ENCODE peak calls at places on chromosomes 16 and 17, in nine cellular contexts. One of them, this sample, is unnamed.

GRCh38 chr17:67200727-67201301 is 44.2 kb downstream of the HELZ start:
- DNase-seq in lung: no peak
- DNase-seq in cardiac fibroblast: no peak
- DNase-seq in BE2C: no peak
- DNase-seq in left lung: no peak
- DNase-seq in mesothelial cell of epicardium: no peak
- DNase-seq in fibroblast of villous mesenchyme: no peak
- DNase-seq in AG10803: no peak
- DNase-seq in breast epithelium: no peak
- DNase-seq in this sample: no peak

GRCh38 chr17:72702998-72703397 is 389.5 kb downstream of the SLC39A11 start:
- DNase-seq in lung: no peak
- DNase-seq in cardiac fibroblast: no peak
- DNase-seq in BE2C: no peak
- DNase-seq in left lung: no peak
- DNase-seq in mesothelial cell of epicardium: no peak
- DNase-seq in fibroblast of villous mesenchyme: peak; percentile 73
- DNase-seq in AG10803: peak; percentile 37
- DNase-seq in breast epithelium: no peak
- DNase-seq in this sample: no peak

GRCh38 chr16:81204794-81205680 is 33.5 kb upstream of the BCO1 start:
- DNase-seq in lung: no peak
- DNase-seq in cardiac fibroblast: peak; percentile 80
- DNase-seq in BE2C: peak; percentile 28
- DNase-seq in left lung: no peak
- DNase-seq in mesothelial cell of epicardium: no peak
- DNase-seq in fibroblast of villous mesenchyme: peak; percentile 72
- DNase-seq in AG10803: peak; percentile 61
- DNase-seq in breast epithelium: no peak
- DNase-seq in this sample: no peak

GRCh38 chr17:54967621-54968258 is 714 bp downstream of the COX11 start:
- DNase-seq in lung: no peak
- DNase-seq in cardiac fibroblast: peak; percentile 26
- DNase-seq in BE2C: no peak
- DNase-seq in left lung: no peak
- DNase-seq in mesothelial cell of epicardium: no peak
- DNase-seq in fibroblast of villous mesenchyme: peak; percentile 32
- DNase-seq in AG10803: peak; percentile 26
- DNase-seq in breast epithelium: no peak
- DNase-seq in this sample: no peak

GRCh38 chr16:46974352-46974751 is 878 bp upstream of the DNAJA2 start:
- DNase-seq in lung: no peak
- DNase-seq in cardiac fibroblast: no peak
- DNase-seq in BE2C: peak; percentile 39
- DNase-seq in left lung: no peak
- DNase-seq in mesothelial cell of epicardium: no peak
- DNase-seq in fibroblast of villous mesenchyme: peak; percentile 14
- DNase-seq in AG10803: peak; percentile 11
- DNase-seq in breast epithelium: no peak
- DNase-seq in this sample: no peak

GRCh38 chr17:57940217-57940616 is 15.0 kb downstream of the CUEDC1 start:
- DNase-seq in lung: no peak
- DNase-seq in cardiac fibroblast: no peak
- DNase-seq in BE2C: no peak
- DNase-seq in left lung: no peak
- DNase-seq in mesothelial cell of epicardium: no peak
- DNase-seq in fibroblast of villous mesenchyme: no peak
- DNase-seq in AG10803: no peak
- DNase-seq in breast epithelium: no peak
- DNase-seq in this sample: no peak

GRCh38 chr16:56518435-56518834 is 1.4 kb downstream of the BBS2 start:
- DNase-seq in lung: no peak
- DNase-seq in cardiac fibroblast: no peak
- DNase-seq in BE2C: no peak
- DNase-seq in left lung: no peak
- DNase-seq in mesothelial cell of epicardium: no peak
- DNase-seq in fibroblast of villous mesenchyme: no peak
- DNase-seq in AG10803: peak; percentile 20
- DNase-seq in breast epithelium: no peak
- DNase-seq in this sample: no peak

GRCh38 chr16:66266436-66267286 is 99.8 kb upstream of the CDH5 start:
- DNase-seq in lung: peak; percentile 59
- DNase-seq in cardiac fibroblast: peak; percentile 91
- DNase-seq in BE2C: no peak
- DNase-seq in left lung: peak; percentile 79
- DNase-seq in mesothelial cell of epicardium: peak; percentile 53
- DNase-seq in fibroblast of villous mesenchyme: peak; percentile 91
- DNase-seq in AG10803: peak; percentile 97
- DNase-seq in breast epithelium: peak; percentile 49
- DNase-seq in this sample: no peak

GRCh38 chr17:36188891-36189306 is 7.7 kb downstream of the CCL3L1 start:
- DNase-seq in lung: no peak
- DNase-seq in cardiac fibroblast: no peak
- DNase-seq in BE2C: no peak
- DNase-seq in left lung: no peak
- DNase-seq in mesothelial cell of epicardium: no peak
- DNase-seq in fibroblast of villous mesenchyme: no peak
- DNase-seq in AG10803: no peak
- DNase-seq in breast epithelium: peak; percentile 74
- DNase-seq in this sample: no peak

GRCh38 chr17:37717627-37718382 is 27.1 kb downstream of the HNF1B start:
- DNase-seq in lung: peak; percentile 76
- DNase-seq in cardiac fibroblast: no peak
- DNase-seq in BE2C: no peak
- DNase-seq in left lung: no peak
- DNase-seq in mesothelial cell of epicardium: no peak
- DNase-seq in fibroblast of villous mesenchyme: peak; percentile 16
- DNase-seq in AG10803: peak; percentile 67
- DNase-seq in breast epithelium: no peak
- DNase-seq in this sample: no peak

GRCh38 chr17:74361613-74362391 is at the start of gene BTBD17:
- DNase-seq in lung: peak; percentile 40
- DNase-seq in cardiac fibroblast: peak; percentile 49
- DNase-seq in BE2C: peak; percentile 64
- DNase-seq in left lung: no peak
- DNase-seq in mesothelial cell of epicardium: no peak
- DNase-seq in fibroblast of villous mesenchyme: peak; percentile 21
- DNase-seq in AG10803: no peak
- DNase-seq in breast epithelium: no peak
- DNase-seq in this sample: peak; percentile 52

GRCh38 chr17:77963441-77963840 is 4.9 kb downstream of the TNRC6C start:
- DNase-seq in lung: no peak
- DNase-seq in cardiac fibroblast: peak; percentile 94
- DNase-seq in BE2C: peak; percentile 75
- DNase-seq in left lung: no peak
- DNase-seq in mesothelial cell of epicardium: no peak
- DNase-seq in fibroblast of villous mesenchyme: peak; percentile 81
- DNase-seq in AG10803: peak; percentile 95
- DNase-seq in breast epithelium: peak; percentile 37
- DNase-seq in this sample: no peak

DNA sequence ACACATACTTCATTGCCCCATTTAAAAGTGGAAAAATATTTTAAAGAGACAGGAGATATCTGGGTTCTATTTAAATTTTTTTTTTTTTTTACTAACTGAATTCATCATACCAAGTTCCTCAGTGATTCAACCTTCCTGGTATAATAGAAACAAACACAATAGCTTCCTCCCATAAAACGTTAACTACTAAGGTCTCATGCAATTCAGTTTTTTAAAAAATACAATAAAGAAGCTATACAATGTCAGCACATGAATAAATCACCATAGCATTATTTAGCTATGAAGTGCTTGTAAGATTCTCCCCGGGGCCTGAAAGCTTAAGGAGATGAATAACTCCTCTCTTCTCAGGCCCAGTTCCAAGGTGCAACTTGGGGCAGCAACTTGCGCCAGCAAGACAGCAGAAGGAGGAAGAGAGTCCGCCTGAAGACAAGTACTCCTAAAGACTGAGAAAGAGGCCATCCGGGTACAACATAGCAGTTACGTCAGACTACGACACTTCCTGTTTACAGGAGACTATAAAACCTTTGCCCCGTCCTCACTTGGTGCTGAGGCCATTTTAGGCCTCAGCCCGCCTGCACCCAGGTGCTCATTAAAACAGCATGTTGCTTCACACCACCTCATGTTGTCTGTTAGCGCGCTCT is 81.5 kb downstream of the MYO1D start:
- DNase-seq in lung: no peak
- DNase-seq in cardiac fibroblast: no peak
- DNase-seq in BE2C: no peak
- DNase-seq in left lung: no peak
- DNase-seq in mesothelial cell of epicardium: no peak
- DNase-seq in fibroblast of villous mesenchyme: no peak
- DNase-seq in AG10803: no peak
- DNase-seq in breast epithelium: no peak
- DNase-seq in this sample: no peak
- TF ChIP-seq CTCF in lung: no peak
- TF ChIP-seq CTCF in cardiac fibroblast: no peak
- TF ChIP-seq CTCF in BE2C: no peak
- TF ChIP-seq CTCF in left lung: no peak
- TF ChIP-seq CTCF in mesothelial cell of epicardium: no peak
- TF ChIP-seq CTCF in fibroblast of villous mesenchyme: no peak
- TF ChIP-seq CTCF in AG10803: no peak
- TF ChIP-seq CTCF in breast epithelium: no peak
- TF ChIP-seq CTCF in this sample: no peak

DNA sequence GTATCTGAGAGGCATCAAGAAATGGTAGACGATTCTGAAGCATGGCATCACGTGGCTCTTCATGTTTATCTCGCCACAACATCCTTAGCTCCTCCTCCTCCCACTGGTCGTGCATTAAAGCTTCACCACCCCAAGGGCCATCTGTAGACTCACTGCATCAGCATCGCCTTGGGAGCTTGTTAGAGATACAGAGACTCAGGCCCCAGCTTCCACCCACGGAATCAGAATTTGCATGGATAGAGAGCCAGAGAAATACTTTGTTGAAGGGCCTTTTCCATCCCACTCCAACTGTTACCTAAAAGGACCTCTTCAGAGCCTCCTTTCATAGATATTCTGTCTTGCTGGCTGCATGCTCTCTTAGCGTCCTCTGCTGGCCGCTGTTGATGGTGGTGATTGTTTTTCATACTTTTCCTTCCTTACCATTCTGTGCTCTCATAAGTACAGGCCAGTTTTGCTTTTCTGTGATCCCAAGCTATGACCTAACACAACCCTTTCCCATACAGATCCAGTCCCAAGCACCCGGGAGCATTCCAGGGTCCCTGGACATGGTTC is 1049.4 kb upstream of the EEF2KMT start:
- DNase-seq in lung: no peak
- DNase-seq in cardiac fibroblast: no peak
- DNase-seq in BE2C: no peak
- DNase-seq in left lung: no peak
- DNase-seq in mesothelial cell of epicardium: no peak
- DNase-seq in fibroblast of villous mesenchyme: no peak
- DNase-seq in AG10803: no peak
- DNase-seq in breast epithelium: no peak
- DNase-seq in this sample: no peak
- TF ChIP-seq CTCF in lung: no peak
- TF ChIP-seq CTCF in cardiac fibroblast: no peak
- TF ChIP-seq CTCF in BE2C: no peak
- TF ChIP-seq CTCF in left lung: no peak
- TF ChIP-seq CTCF in mesothelial cell of epicardium: no peak
- TF ChIP-seq CTCF in fibroblast of villous mesenchyme: no peak
- TF ChIP-seq CTCF in AG10803: no peak
- TF ChIP-seq CTCF in breast epithelium: no peak
- TF ChIP-seq CTCF in this sample: no peak

DNA sequence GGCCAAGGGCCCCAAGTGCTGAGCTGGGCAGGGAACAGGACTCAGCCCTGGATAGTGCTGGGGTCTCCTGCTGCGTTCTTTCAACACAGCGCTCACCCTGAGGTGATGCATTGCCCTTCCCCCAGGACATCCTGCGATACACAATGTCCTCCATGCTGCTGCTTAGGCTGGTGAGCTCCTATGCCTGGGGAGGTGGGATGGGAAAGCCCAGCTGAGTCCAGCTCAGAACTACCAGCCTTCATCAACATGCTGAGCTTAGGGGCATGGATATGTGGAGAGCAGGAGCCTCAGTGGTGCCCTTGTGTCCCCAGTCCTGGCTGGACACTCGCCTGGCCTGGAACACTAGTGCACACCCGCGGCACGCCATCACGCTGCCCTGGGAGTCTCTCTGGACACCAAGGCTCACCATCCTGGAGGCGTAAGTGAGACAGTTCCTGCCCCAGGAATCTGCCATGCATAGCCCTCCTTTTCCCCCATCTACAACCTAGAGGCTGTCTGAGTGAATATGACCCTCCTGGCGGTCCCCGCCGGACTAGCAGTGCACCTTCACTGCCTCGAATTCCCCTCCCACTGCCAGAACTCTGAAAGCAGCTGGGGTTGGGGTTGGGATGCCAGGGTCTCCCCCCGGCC is 710 bp downstream of the ZACN start:
- DNase-seq in lung: no peak
- DNase-seq in cardiac fibroblast: no peak
- DNase-seq in BE2C: no peak
- DNase-seq in left lung: no peak
- DNase-seq in mesothelial cell of epicardium: no peak
- DNase-seq in fibroblast of villous mesenchyme: no peak
- DNase-seq in AG10803: no peak
- DNase-seq in breast epithelium: no peak
- DNase-seq in this sample: no peak
- TF ChIP-seq CTCF in lung: no peak
- TF ChIP-seq CTCF in cardiac fibroblast: peak; percentile 21
- TF ChIP-seq CTCF in BE2C: peak; percentile 36
- TF ChIP-seq CTCF in left lung: no peak
- TF ChIP-seq CTCF in mesothelial cell of epicardium: no peak
- TF ChIP-seq CTCF in fibroblast of villous mesenchyme: no peak
- TF ChIP-seq CTCF in AG10803: no peak
- TF ChIP-seq CTCF in breast epithelium: no peak
- TF ChIP-seq CTCF in this sample: peak; percentile 44

GRCh38 chr17:45427181-45427835 is 5.4 kb downstream of the ARHGAP27 start:
- DNase-seq in lung: no peak
- DNase-seq in cardiac fibroblast: no peak
- DNase-seq in BE2C: no peak
- DNase-seq in left lung: peak; percentile 35
- DNase-seq in mesothelial cell of epicardium: no peak
- DNase-seq in fibroblast of villous mesenchyme: no peak
- DNase-seq in AG10803: no peak
- DNase-seq in breast epithelium: no peak
- DNase-seq in this sample: no peak

GRCh38 chr17:45424769-45425124 is 7.9 kb downstream of the ARHGAP27 start:
- DNase-seq in lung: no peak
- DNase-seq in cardiac fibroblast: no peak
- DNase-seq in BE2C: no peak
- DNase-seq in left lung: no peak
- DNase-seq in mesothelial cell of epicardium: no peak
- DNase-seq in fibroblast of villous mesenchyme: no peak
- DNase-seq in AG10803: no peak
- DNase-seq in breast epithelium: no peak
- DNase-seq in this sample: no peak

GRCh38 chr17:45426561-45426960 is 6.1 kb downstream of the ARHGAP27 start:
- DNase-seq in lung: no peak
- DNase-seq in cardiac fibroblast: no peak
- DNase-seq in BE2C: no peak
- DNase-seq in left lung: peak; percentile 39
- DNase-seq in mesothelial cell of epicardium: no peak
- DNase-seq in fibroblast of villous mesenchyme: no peak
- DNase-seq in AG10803: no peak
- DNase-seq in breast epithelium: no peak
- DNase-seq in this sample: no peak

GRCh38 chr17:45425125-45425983 is 7.3 kb downstream of the ARHGAP27 start:
- DNase-seq in lung: peak; percentile 73
- DNase-seq in cardiac fibroblast: peak; percentile 77
- DNase-seq in BE2C: peak; percentile 67
- DNase-seq in left lung: peak; percentile 92
- DNase-seq in mesothelial cell of epicardium: peak; percentile 47
- DNase-seq in fibroblast of villous mesenchyme: peak; percentile 76
- DNase-seq in AG10803: peak; percentile 29
- DNase-seq in breast epithelium: peak; percentile 79
- DNase-seq in this sample: peak; percentile 66

GRCh38 chr17:45425984-45426413 is 6.7 kb downstream of the ARHGAP27 start:
- DNase-seq in lung: no peak
- DNase-seq in cardiac fibroblast: no peak
- DNase-seq in BE2C: no peak
- DNase-seq in left lung: peak; percentile 31
- DNase-seq in mesothelial cell of epicardium: no peak
- DNase-seq in fibroblast of villous mesenchyme: no peak
- DNase-seq in AG10803: no peak
- DNase-seq in breast epithelium: no peak
- DNase-seq in this sample: no peak
- TF ChIP-seq CTCF in lung: no peak
- TF ChIP-seq CTCF in cardiac fibroblast: no peak
- TF ChIP-seq CTCF in BE2C: no peak
- TF ChIP-seq CTCF in left lung: no peak
- TF ChIP-seq CTCF in mesothelial cell of epicardium: no peak
- TF ChIP-seq CTCF in fibroblast of villous mesenchyme: no peak
- TF ChIP-seq CTCF in AG10803: no peak
- TF ChIP-seq CTCF in breast epithelium: no peak
- TF ChIP-seq CTCF in this sample: no peak

This sample was measured in progenitor cell of endocrine pancreas.